ENCODE peak calls at places on chromosomes 11 and 22, in nine cellular contexts. Z, W, V, L, Y, N, M, F and P are unnamed samples.

GRCh38 chr11:28585007-28585406 is 476.8 kb downstream of the METTL15 start:
- DNase-seq in Z (no peak), W (no peak), V (peak; percentile 92), L (no peak), Y (no peak), N (no peak), M (no peak), F (no peak), P (no peak)

GRCh38 chr11:10325398-10326079 is 20.7 kb downstream of the ADM start:
- DNase-seq in Z (no peak), W (no peak), V (no peak), L (no peak), Y (no peak), N (no peak), M (no peak), F (no peak), P (no peak)

GRCh38 chr11:128653828-128654231 is 40.0 kb upstream of the FLI1 start:
- DNase-seq in Z (no peak), W (no peak), V (peak; percentile 78), L (peak; percentile 28), Y (no peak), N (no peak), M (no peak), F (no peak), P (peak; percentile 30)

GRCh38 chr11:131095501-131096185 is 179.4 kb upstream of the SNX19 start:
- DNase-seq in Z (no peak), W (no peak), V (no peak), L (no peak), Y (no peak), N (no peak), M (no peak), F (no peak), P (no peak)

GRCh38 chr11:66715346-66716085 is 13.5 kb downstream of the SPTBN2 start:
- DNase-seq in Z (no peak), W (no peak), V (no peak), L (no peak), Y (no peak), N (no peak), M (no peak), F (no peak), P (no peak)

GRCh38 chr11:64851831-64852337 is 7.4 kb upstream of the CDC42BPG start:
- DNase-seq in Z (no peak), W (no peak), V (no peak), L (no peak), Y (no peak), N (no peak), M (no peak), F (no peak), P (no peak)

GRCh38 chr22:35315855-35316745 is 16.4 kb downstream of the TOM1 start:
- DNase-seq in Z (no peak), W (peak; percentile 9), V (no peak), L (peak; percentile 87), Y (no peak), N (no peak), M (no peak), F (no peak), P (no peak)

GRCh38 chr11:8070417-8071101 is 10.5 kb upstream of the TUB start:
- DNase-seq in Z (peak; percentile 21), W (no peak), V (no peak), L (peak; percentile 29), Y (no peak), N (peak; percentile 64), M (peak; percentile 20), F (no peak), P (no peak)

GRCh38 chr22:20912494-20912893 is 4.7 kb upstream of the CRKL start:
- DNase-seq in Z (no peak), W (no peak), V (no peak), L (no peak), Y (no peak), N (no peak), M (no peak), F (no peak), P (no peak)

GRCh38 chr11:124307093-124307492 is 6.7 kb downstream of the OR8D1 start:
- DNase-seq in Z (no peak), W (no peak), V (no peak), L (no peak), Y (no peak), N (no peak), M (no peak), F (no peak), P (no peak)

GRCh38 chr11:17822021-17822781 is 87.6 kb downstream of the KCNC1 start:
- DNase-seq in Z (no peak), W (no peak), V (no peak), L (peak; percentile 38), Y (no peak), N (no peak), M (no peak), F (no peak), P (no peak)

GRCh38 chr11:17831883-17832282 is 97.3 kb downstream of the KCNC1 start:
- DNase-seq in Z (no peak), W (no peak), V (no peak), L (no peak), Y (no peak), N (no peak), M (no peak), F (no peak), P (no peak)

GRCh38 chr11:17828311-17828751 is 93.8 kb downstream of the KCNC1 start:
- DNase-seq in Z (no peak), W (peak; percentile 61), V (no peak), L (peak; percentile 62), Y (peak; percentile 47), N (no peak), M (no peak), F (no peak), P (peak; percentile 68)

GRCh38 chr11:17831228-17831627 is 96.6 kb downstream of the KCNC1 start:
- DNase-seq in Z (no peak), W (no peak), V (no peak), L (no peak), Y (no peak), N (no peak), M (no peak), F (no peak), P (no peak)

GRCh38 chr11:17827006-17827405 is 92.4 kb downstream of the KCNC1 start:
- DNase-seq in Z (no peak), W (no peak), V (no peak), L (no peak), Y (no peak), N (no peak), M (peak; percentile 7), F (no peak), P (no peak)
- TF ChIP-seq CTCF in Z (peak; percentile 48), W (no peak), V (peak; percentile 57), L (no peak), Y (no peak), N (peak; percentile 6), M (peak; percentile 43), F (no peak), P (no peak)

DNA sequence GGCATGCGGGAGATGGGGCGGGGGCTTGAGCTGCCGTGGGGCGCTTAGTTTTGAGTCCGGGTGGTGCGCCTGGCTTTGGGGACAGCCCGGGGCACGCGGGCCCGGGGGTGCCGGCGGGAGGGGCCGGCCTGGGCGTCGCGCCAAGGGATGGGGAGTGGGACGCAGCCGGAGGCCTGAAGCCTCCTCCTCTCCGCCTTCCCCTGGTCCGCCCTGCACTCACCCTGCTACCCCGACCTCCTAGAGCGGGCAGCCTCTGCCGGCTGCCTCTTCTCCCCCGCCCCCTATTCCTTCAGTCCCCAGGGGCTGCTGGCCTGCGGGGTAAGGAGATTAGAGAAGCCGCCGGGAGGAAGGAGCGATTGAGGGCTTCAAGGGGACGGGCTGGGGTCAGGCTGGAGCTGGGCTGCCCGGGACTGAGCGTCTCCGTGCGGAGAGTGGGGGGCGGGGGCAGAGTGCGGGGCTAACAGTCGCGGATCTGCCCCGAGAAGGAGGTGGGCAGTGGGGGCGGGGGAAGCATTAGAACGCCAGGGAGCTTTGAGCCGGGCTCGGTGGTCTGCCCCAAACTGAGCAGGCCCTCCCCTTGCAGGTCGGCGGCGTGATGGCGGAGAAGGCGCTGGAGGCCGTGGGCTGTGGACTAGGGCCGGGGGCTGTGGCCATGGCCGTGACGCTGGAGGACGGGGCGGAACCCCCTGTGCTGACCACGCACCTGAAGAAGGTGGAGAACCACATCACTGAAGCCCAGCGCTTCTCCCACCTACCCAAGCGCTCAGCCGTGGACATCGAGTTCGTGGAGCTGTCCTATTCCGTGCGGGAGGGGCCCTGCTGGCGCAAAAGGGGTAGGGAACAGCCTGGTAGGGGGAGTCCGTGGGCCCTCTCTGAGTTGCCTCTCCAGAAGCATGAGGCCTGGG is 771 bp downstream of the ABCG4 start:
- DNase-seq in Z (no peak), W (no peak), V (no peak), L (no peak), Y (no peak), N (peak; percentile 36), M (no peak), F (no peak), P (no peak)
- H3K27ac ChIP-seq in Z (no peak overlapping the region), W (no peak overlapping the region), V (no peak overlapping the region), L (no peak overlapping the region), Y (no peak overlapping the region), N (no peak overlapping the region), M (no peak overlapping the region), F (no peak overlapping the region), P (no peak overlapping the region)

GRCh38 chr11:97557399-97557798 is 1167.6 kb downstream of the JRKL start:
- DNase-seq in Z (no peak), W (no peak), V (no peak), L (no peak), Y (no peak), N (no peak), M (no peak), F (no peak), P (no peak)
- TF ChIP-seq CTCF in Z (no peak), W (no peak), V (peak; percentile 7), L (no peak), Y (no peak), N (peak; percentile 54), M (no peak), F (no peak), P (peak; percentile 10)

GRCh38 chr11:46279393-46280099 is 2.1 kb downstream of the CREB3L1 start:
- DNase-seq in Z (no peak), W (peak; percentile 76), V (no peak), L (peak; percentile 74), Y (peak; percentile 82), N (no peak), M (no peak), F (no peak), P (peak; percentile 77)
- H3K27ac ChIP-seq in Z (no peak overlapping the region), W (peak overlapping the region; percentile 82), V (no peak overlapping the region), L (peak overlapping the region; percentile 78), Y (no peak overlapping the region), N (no peak overlapping the region), M (no peak overlapping the region), F (no peak overlapping the region), P (peak overlapping the region; percentile 83)